ENCODE peak calls at places on chromosomes 5 and 9, in nine cellular contexts. C is neural progenitor cell, G is K562, U is upper lobe of right lung, D is Peyer's patch, W is left lung, Z is spleen, H is dorsolateral prefrontal cortex, T is transverse colon. X is an unnamed sample.
A peak's percentile ranks its signal among the peaks of the same experiment; 100 is the strongest.

GRCh38 chr5:128667751-128668150 is 129.7 kb upstream of the FBN2 start:
- DNase-seq in C (no peak), G (no peak), U (no peak), D (no peak), W (no peak), Z (no peak), H (no peak), T (no peak), X (no peak)

GRCh38 chr5:137751869-137752491 is 2.2 kb downstream of the HNRNPA0 start:
- DNase-seq in C (peak; percentile 74), G (peak; percentile 21), U (no peak), D (peak; percentile 66), W (no peak), Z (no peak), H (no peak), T (peak; percentile 20), X (no peak)

GRCh38 chr5:89560724-89561123 is 677.7 kb upstream of the MEF2C start:
- DNase-seq in C (no peak), G (no peak), U (no peak), D (no peak), W (no peak), Z (no peak), H (no peak), T (no peak), X (no peak)

GRCh38 chr5:132490484-132491367 is at the start of gene IRF1:
- DNase-seq in C (peak; percentile 94), G (peak; percentile 96), U (peak; percentile 98), D (peak; percentile 98), W (peak; percentile 99), Z (peak; percentile 99), H (peak; percentile 94), T (peak; percentile 98), X (peak; percentile 94)

GRCh38 chr5:133635051-133635450 is 22.7 kb upstream of the FSTL4 start:
- DNase-seq in C (no peak), G (no peak), U (no peak), D (no peak), W (no peak), Z (no peak), H (no peak), T (no peak), X (no peak)

GRCh38 chr5:17151686-17152085 is 65.7 kb upstream of the BASP1 start:
- DNase-seq in C (peak; percentile 46), G (no peak), U (no peak), D (no peak), W (no peak), Z (no peak), H (no peak), T (no peak), X (no peak)

GRCh38 chr5:127801751-127802476 is 98.7 kb downstream of the CCDC192 start:
- DNase-seq in C (no peak), G (no peak), U (no peak), D (no peak), W (no peak), Z (no peak), H (no peak), T (no peak), X (no peak)

GRCh38 chr5:72328172-72328571 is 8.0 kb downstream of the PTCD2 start:
- DNase-seq in C (no peak), G (no peak), U (no peak), D (no peak), W (no peak), Z (no peak), H (peak; percentile 77), T (no peak), X (no peak)

GRCh38 chr9:115593587-115594091 is 475.7 kb upstream of the TNC start:
- DNase-seq in C (peak; percentile 61), G (peak; percentile 28), U (no peak), D (no peak), W (no peak), Z (no peak), H (no peak), T (no peak), X (no peak)
- TF ChIP-seq CTCF in C (peak; percentile 92), G (peak; percentile 43), U (peak; percentile 74), D (peak; percentile 55), W (peak; percentile 47), Z (peak; percentile 49), H (peak; percentile 88), T (peak; percentile 77), X (peak; percentile 61)

GRCh38 chr5:27020965-27021364 is 17.4 kb downstream of the CDH9 start:
- DNase-seq in C (no peak), G (no peak), U (no peak), D (no peak), W (no peak), Z (no peak), H (no peak), T (no peak), X (no peak)
- TF ChIP-seq CTCF in C (peak; percentile 36), G (no peak), U (no peak), D (no peak), W (no peak), Z (no peak), H (no peak), T (no peak), X (no peak)

DNA sequence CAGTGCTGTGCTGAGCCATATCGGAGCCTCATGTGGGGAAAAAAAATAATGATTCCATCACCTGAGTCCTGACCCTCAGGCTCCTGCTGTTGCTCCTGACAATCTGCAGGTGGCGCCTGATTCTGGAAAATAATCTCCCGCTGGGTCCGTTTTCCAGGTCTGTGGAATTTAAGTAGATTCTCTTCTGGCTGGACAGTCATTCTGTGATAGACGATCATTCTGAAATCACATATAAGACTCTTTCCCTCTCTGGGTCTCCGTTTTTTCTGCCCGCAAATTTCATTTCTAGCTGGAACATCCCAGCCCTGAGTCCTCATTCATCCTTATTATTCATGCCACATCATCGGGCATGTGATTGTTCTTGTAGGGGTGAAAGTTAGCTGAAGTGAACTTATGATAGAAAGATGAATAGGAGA is 22.1 kb upstream of the STXBP1 start:
- DNase-seq in C (peak; percentile 86), G (peak; percentile 77), U (no peak), D (peak; percentile 79), W (no peak), Z (no peak), H (peak; percentile 74), T (peak; percentile 70), X (no peak)
- TF ChIP-seq CTCF in C (peak; percentile 84), G (peak; percentile 92), U (peak; percentile 93), D (peak; percentile 91), W (peak; percentile 86), Z (peak; percentile 89), H (peak; percentile 96), T (peak; percentile 93), X (peak; percentile 90)

GRCh38 chr9:121713400-121714070 is 62.1 kb downstream of the DAB2IP start:
- DNase-seq in C (no peak), G (no peak), U (no peak), D (no peak), W (no peak), Z (no peak), H (no peak), T (no peak), X (no peak)
- TF ChIP-seq CTCF in C (no peak), G (peak; percentile 26), U (no peak), D (no peak), W (no peak), Z (no peak), H (no peak), T (no peak), X (no peak)

GRCh38 chr5:82290908-82291307 is 12.8 kb upstream of the RPS23 start:
- DNase-seq in C (no peak), G (no peak), U (no peak), D (no peak), W (no peak), Z (no peak), H (no peak), T (no peak), X (no peak)

GRCh38 chr5:82295144-82295543 is 17.0 kb upstream of the RPS23 start:
- DNase-seq in C (peak; percentile 39), G (no peak), U (no peak), D (no peak), W (no peak), Z (no peak), H (no peak), T (no peak), X (no peak)

GRCh38 chr5:82287625-82288024 is 9.5 kb upstream of the RPS23 start:
- DNase-seq in C (no peak), G (no peak), U (no peak), D (no peak), W (no peak), Z (no peak), H (no peak), T (no peak), X (no peak)

GRCh38 chr5:82290005-82290404 is 11.9 kb upstream of the RPS23 start:
- DNase-seq in C (no peak), G (no peak), U (no peak), D (no peak), W (no peak), Z (no peak), H (no peak), T (no peak), X (no peak)

DNA sequence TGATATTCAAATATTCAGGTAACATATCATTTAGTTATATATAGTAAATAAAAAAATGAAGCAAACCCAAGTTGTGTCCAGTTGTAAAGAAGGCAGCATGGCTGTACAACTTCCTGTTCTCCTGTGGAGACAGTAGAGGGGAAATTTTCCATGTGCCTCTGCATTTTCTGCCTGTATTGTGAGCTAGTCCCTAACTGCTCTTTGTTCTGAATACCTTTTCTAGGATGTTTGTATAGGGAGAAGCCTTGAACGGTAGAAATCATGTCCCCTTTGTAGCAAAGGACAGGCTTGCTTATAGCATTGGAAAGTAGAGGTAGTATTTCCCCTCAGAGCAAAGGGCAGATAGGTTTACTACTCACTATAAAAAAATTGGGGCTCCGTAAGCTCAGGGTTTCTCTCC is 13.3 kb upstream of the RPS23 start:
- DNase-seq in C (no peak), G (no peak), U (no peak), D (no peak), W (no peak), Z (no peak), H (no peak), T (no peak), X (no peak)
- TF ChIP-seq CTCF in C (no peak), G (no peak), U (no peak), D (no peak), W (no peak), Z (no peak), H (no peak), T (no peak), X (no peak)

GRCh38 chr9:122379340-122379739 is 8.5 kb downstream of the PTGS1 start:
- DNase-seq in C (no peak), G (peak; percentile 43), U (no peak), D (peak; percentile 32), W (no peak), Z (no peak), H (no peak), T (no peak), X (no peak)
- TF ChIP-seq CTCF in C (peak; percentile 60), G (peak; percentile 65), U (peak; percentile 22), D (no peak), W (peak; percentile 17), Z (no peak), H (no peak), T (peak; percentile 9), X (peak; percentile 23)

GRCh38 chr5:118007262-118007661 is 981.1 kb downstream of the DTWD2 start:
- DNase-seq in C (no peak), G (no peak), U (no peak), D (no peak), W (no peak), Z (no peak), H (no peak), T (no peak), X (no peak)
- TF ChIP-seq CTCF in C (no peak), G (no peak), U (no peak), D (no peak), W (no peak), Z (no peak), H (no peak), T (no peak), X (no peak)

X was measured in CD14-positive monocyte.